ENCODE peak calls at places on chromosomes 13 and 19, in seven cellular contexts. D, Q, H, J, O, F and X are unnamed samples.

GRCh38 chr13:111061338-111062045 is 53.6 kb upstream of the ARHGEF7 start:
- DNase-seq in O (no peak), J (no peak), Q (no peak), D (no peak), H (no peak), F (no peak), X (no peak)

GRCh38 chr13:30119476-30119875 is 187.9 kb downstream of the KATNAL1 start:
- DNase-seq in J (no peak), O (no peak), Q (no peak), H (no peak), D (no peak), F (no peak), X (no peak)

GRCh38 chr19:32039446-32039845 is 306.0 kb upstream of the ZNF507 start:
- DNase-seq in Q (no peak), H (no peak), D (no peak), J (no peak), F (no peak), O (no peak), X (no peak)

GRCh38 chr19:11173516-11174155 is 18.1 kb upstream of the SPC24 start:
- DNase-seq in F (no peak), Q (no peak), H (no peak), D (no peak), O (no peak), J (no peak), X (no peak)

GRCh38 chr19:40745402-40745780 is 4.9 kb downstream of the ACTMAP start:
- DNase-seq in J (no peak), H (no peak), F (no peak), Q (peak), D (no peak), O (no peak), X (no peak)

GRCh38 chr19:3535235-3535921 is 3.6 kb upstream of the TEKTIP1 start:
- DNase-seq in J (no peak), Q (no peak), H (no peak), O (no peak), F (no peak), D (no peak), X (no peak)

GRCh38 chr19:31955061-31955460 is 390.3 kb upstream of the ZNF507 start:
- DNase-seq in Q (no peak), D (no peak), J (no peak), F (no peak), H (no peak), O (no peak), X (no peak)

GRCh38 chr19:3618144-3618810 is 8.3 kb downstream of the CACTIN start:
- DNase-seq in D (no peak), Q (no peak), H (peak), J (no peak), O (no peak), F (peak), X (peak)

GRCh38 chr13:94967183-94968039 is 255.1 kb upstream of the SOX21 start:
- DNase-seq in H (peak), J (no peak), D (no peak), F (no peak), O (no peak), Q (no peak), X (no peak)

GRCh38 chr19:28746486-28746885 is 466.5 kb downstream of the UQCRFS1 start:
- DNase-seq in O (no peak), D (no peak), H (no peak), J (no peak), Q (no peak), F (no peak), X (no peak)

GRCh38 chr13:32265726-32266125 is 49.4 kb downstream of the ZAR1L start:
- DNase-seq in F (no peak), H (no peak), D (no peak), J (no peak), Q (peak), O (no peak), X (no peak)

GRCh38 chr19:4737955-4738580 is 14.4 kb upstream of the DPP9 start:
- DNase-seq in F (no peak), O (no peak), Q (no peak), J (no peak), H (peak), D (no peak), X (no peak)

GRCh38 chr13:52737900-52738299 is 1.7 kb downstream of the CNMD start:
- DNase-seq in O (no peak), Q (no peak), H (peak), J (no peak), D (no peak), F (no peak), X (no peak)

GRCh38 chr19:46133101-46133627 is 8.7 kb upstream of the IGFL3 start:
- DNase-seq in F (peak), O (peak), H (no peak), Q (peak), J (peak), D (peak), X (no peak)

GRCh38 chr19:41551212-41551610 is 24.8 kb upstream of the CEACAM21 start:
- DNase-seq in J (no peak), D (no peak), O (no peak), H (no peak), Q (no peak), F (no peak), X (no peak)

GRCh38 chr19:13797870-13798269 is 2.6 kb downstream of the ZSWIM4 start:
- DNase-seq in J (no peak), O (no peak), Q (no peak), F (no peak), H (no peak), D (no peak), X (no peak)

GRCh38 chr13:93147293-93147645 is 79.3 kb upstream of the GPC6 start:
- DNase-seq in J (no peak), F (no peak), H (no peak), O (no peak), D (no peak), Q (no peak), X (no peak)

GRCh38 chr13:80666782-80667537 is 326.0 kb upstream of the SPRY2 start:
- DNase-seq in H (no peak), D (no peak), F (no peak), Q (no peak), J (no peak), O (no peak), X (no peak)

GRCh38 chr13:100630564-100630963 is 42.0 kb upstream of the GGACT start:
- DNase-seq in H (no peak), Q (peak), O (no peak), D (no peak), J (no peak), F (no peak), X (no peak)

GRCh38 chr19:19948800-19949199 is 48.1 kb downstream of the ZNF93 start:
- DNase-seq in F (no peak), Q (no peak), O (no peak), H (no peak), J (no peak), D (no peak), X (no peak)

GRCh38 chr19:31616031-31616430 is 266.8 kb upstream of the TSHZ3 start:
- DNase-seq in F (no peak), O (no peak), D (no peak), J (no peak), Q (no peak), H (no peak), X (no peak)

GRCh38 chr19:30530751-30531150 is 158.6 kb downstream of the ZNF536 start:
- DNase-seq in H (no peak), O (no peak), F (no peak), J (no peak), D (no peak), Q (no peak), X (no peak)

GRCh38 chr19:3533020-3533408 is 6.0 kb upstream of the TEKTIP1 start:
- DNase-seq in Q (no peak), D (no peak), F (no peak), O (no peak), J (no peak), H (no peak), X (no peak)

GRCh38 chr19:48342841-48343540 is 17.6 kb downstream of the EMP3 start:
- DNase-seq in D (no peak), Q (no peak), O (no peak), J (no peak), H (no peak), F (no peak), X (no peak)

DNA sequence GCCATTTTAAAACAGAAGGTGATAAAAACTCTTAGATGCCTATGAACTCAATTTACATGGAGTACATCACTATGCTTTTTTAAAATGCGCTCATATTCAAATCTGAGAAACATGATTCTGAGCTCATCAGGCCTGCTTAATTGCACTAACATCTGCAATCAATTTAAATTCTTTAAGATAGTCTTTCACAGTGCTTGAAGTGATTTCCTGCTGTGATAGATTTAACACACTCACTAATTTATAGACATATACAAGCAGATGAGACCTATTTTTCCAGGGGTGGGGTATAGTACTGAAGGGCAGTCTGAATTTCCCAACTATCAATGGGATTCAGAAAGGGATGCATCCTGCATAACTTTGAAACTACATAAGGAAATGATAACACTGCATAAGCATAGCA is 82.9 kb downstream of the DIAPH3 start:
- DNase-seq in D (no peak), J (no peak), F (no peak), O (no peak), Q (no peak), H (no peak), X (no peak)
- TF ChIP-seq SIN3A in D (no peak), J (no peak), F (no peak), O (no peak), Q (no peak), H (no peak), X (no peak)

GRCh38 chr13:102041544-102041943 is 360.3 kb downstream of the FGF14 start:
- DNase-seq in D (no peak), Q (no peak), O (no peak), F (no peak), J (no peak), H (no peak), X (no peak)
- TF ChIP-seq SIN3A in D (no peak), Q (no peak), O (no peak), F (no peak), J (no peak), H (no peak), X (no peak)

GRCh38 chr19:33434886-33435705 is 61.6 kb downstream of the CEBPG start:
- DNase-seq in F (no peak), D (no peak), Q (no peak), J (no peak), O (no peak), H (peak), X (no peak)
- TF ChIP-seq SIN3A in F (no peak), D (no peak), Q (no peak), J (no peak), O (no peak), H (no peak), X (no peak)

GRCh38 chr13:41133951-41134350 is 1.3 kb upstream of the KBTBD6 start:
- DNase-seq in J (no peak), D (no peak), O (no peak), H (no peak), F (no peak), Q (no peak), X (no peak)
- TF ChIP-seq SIN3A in J (no peak), D (no peak), O (no peak), H (no peak), F (no peak), Q (no peak), X (no peak)

GRCh38 chr19:43636121-43636683 is 3.4 kb downstream of the CADM4 start:
- DNase-seq in H (no peak), D (no peak), F (no peak), J (no peak), Q (peak), O (no peak), X (peak)
- TF ChIP-seq SIN3A in H (no peak), D (no peak), F (no peak), J (no peak), Q (no peak), O (no peak), X (no peak)

DNA sequence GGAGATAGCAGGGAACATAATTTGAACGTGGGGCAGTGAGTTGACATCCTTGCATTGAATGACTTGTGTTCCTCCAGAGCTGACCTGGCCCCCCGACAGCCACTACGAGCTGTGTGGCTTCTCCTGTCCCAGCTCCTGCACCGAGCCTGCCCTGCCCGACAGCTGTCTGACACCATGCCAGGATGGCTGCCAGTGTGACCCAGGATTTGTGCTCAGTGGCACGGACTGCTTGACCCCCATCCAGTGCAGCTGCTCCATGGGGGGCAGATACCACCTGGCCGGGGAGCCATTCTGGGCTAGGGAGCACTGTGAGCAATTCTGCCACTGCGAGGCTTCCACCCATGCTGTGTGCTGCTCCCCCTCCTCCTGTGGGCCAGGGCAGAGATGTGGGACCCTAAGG is 29.2 kb upstream of the FXYD3 start:
- DNase-seq in H (no peak), D (no peak), J (no peak), Q (no peak), F (no peak), O (no peak), X (no peak)
- TF ChIP-seq SIN3A in H (no peak), D (no peak), J (no peak), Q (no peak), F (no peak), O (no peak), X (no peak)

DNA sequence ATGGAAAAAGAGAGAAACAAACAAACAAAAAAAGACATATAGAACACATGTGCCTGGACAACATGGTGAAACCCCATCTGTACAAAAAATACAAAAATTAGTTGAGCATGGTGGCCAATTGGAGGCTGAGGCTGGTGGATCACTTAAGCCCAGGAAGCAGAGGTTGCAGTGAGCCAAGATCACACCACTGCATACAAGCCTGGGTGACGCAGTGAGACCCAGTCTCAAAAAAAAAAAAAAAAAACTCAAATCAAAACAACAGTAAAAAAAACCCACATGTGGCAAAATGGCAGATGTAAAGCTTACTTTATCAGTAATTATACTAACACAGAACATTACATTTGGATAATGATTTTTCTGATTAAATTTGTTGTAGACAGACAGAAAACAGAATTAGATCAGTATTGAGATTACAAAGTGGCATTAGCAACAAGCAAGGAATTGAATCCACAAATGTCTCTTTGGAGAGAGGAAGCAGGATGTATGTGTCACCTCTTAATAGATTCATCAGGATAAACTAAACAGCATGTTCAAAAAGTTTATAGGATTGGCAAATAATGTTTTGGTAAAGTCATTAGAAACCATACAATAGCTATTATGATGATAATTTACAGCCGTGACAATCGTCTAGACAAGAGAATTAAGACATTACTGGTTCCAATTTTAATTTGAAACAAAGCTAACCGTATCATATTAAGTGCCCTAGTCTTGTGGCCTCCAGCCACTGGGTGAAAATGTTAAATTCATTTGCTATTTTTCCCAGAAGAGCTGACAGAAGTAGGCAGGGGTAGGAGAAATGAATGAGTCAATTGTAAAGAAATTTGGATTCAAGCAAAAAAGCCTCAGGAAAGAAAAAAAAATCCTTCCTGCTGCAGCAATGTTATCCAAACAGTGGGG is 206.0 kb downstream of the FGF14 start:
- DNase-seq in D (no peak), O (no peak), J (no peak), H (peak), F (no peak), Q (no peak), X (no peak)
- TF ChIP-seq SIN3A in D (no peak), O (no peak), J (no peak), H (no peak), F (no peak), Q (no peak), X (no peak)